ENCODE peak calls at places on chromosome 7, in seven cellular contexts. E is T-helper 1 cell, L is colonic mucosa, R is B cell, K is substantia nigra, A is NCI-H1105, G is transverse colon. F is an unnamed sample.

GRCh38 chr7:55132890-55133551 is 114.2 kb downstream of the EGFR start:
- DNase-seq in K (no peak), R (no peak), L (no peak), A (no peak), E (no peak), G (peak), F (peak)

GRCh38 chr7:157851501-157852067 is 514.8 kb downstream of the DNAJB6 start:
- DNase-seq in K (no peak), A (peak), G (peak), E (peak), L (peak), R (no peak), F (peak)

GRCh38 chr7:155543011-155543881 is 3.1 kb downstream of the CNPY1 start:
- DNase-seq in E (no peak), G (no peak), K (no peak), L (no peak), A (no peak), R (peak), F (no peak)

GRCh38 chr7:36967387-36967786 is 243.1 kb upstream of the AOAH start:
- DNase-seq in R (no peak), K (no peak), A (peak), L (peak), G (peak), E (no peak), F (peak)

GRCh38 chr7:36583318-36583717 is 141.0 kb downstream of the AOAH start:
- DNase-seq in R (peak), A (no peak), L (no peak), K (no peak), G (no peak), E (no peak), F (no peak)

GRCh38 chr7:30225863-30226361 is 58.5 kb upstream of the ZNRF2 start:
- DNase-seq in A (peak), R (peak), E (no peak), L (peak), K (peak), G (peak), F (peak)

GRCh38 chr7:28998110-28998509 is 40.0 kb upstream of the TRIL start:
- DNase-seq in G (no peak), R (no peak), K (no peak), E (no peak), L (no peak), A (no peak), F (no peak)

GRCh38 chr7:149879801-149880738 is 6.3 kb downstream of the ATP6V0E2 start:
- DNase-seq in E (no peak), A (no peak), G (no peak), K (no peak), R (no peak), L (peak), F (no peak)

GRCh38 chr7:121073463-121074099 is 85.1 kb downstream of the CPED1 start:
- DNase-seq in A (no peak), K (no peak), L (no peak), G (no peak), R (no peak), E (no peak), F (no peak)

GRCh38 chr7:117269895-117270294 is 53.0 kb downstream of the WNT2 start:
- DNase-seq in E (no peak), R (no peak), A (no peak), G (no peak), K (no peak), L (no peak), F (no peak)

GRCh38 chr7:38795596-38795995 is 113.4 kb downstream of the VPS41 start:
- DNase-seq in E (no peak), G (no peak), K (no peak), R (no peak), A (no peak), L (no peak), F (no peak)

GRCh38 chr7:1052031-1052818 is 7.9 kb downstream of the GPR146 start:
- DNase-seq in E (no peak), A (no peak), R (no peak), L (no peak), K (no peak), G (no peak), F (no peak)

GRCh38 chr7:2471022-2471329 is 5.2 kb downstream of the GRIFIN start:
- DNase-seq in K (no peak), L (no peak), A (no peak), E (no peak), G (no peak), R (no peak), F (no peak)

GRCh38 chr7:129741743-129742213 is 130.3 kb downstream of the NRF1 start:
- DNase-seq in L (no peak), A (peak), E (no peak), G (no peak), R (no peak), K (no peak), F (no peak)

GRCh38 chr7:47094462-47094861 is 487.4 kb downstream of the TNS3 start:
- DNase-seq in E (no peak), G (no peak), K (no peak), R (no peak), A (no peak), L (no peak), F (no peak)

GRCh38 chr7:149422914-149423285 is 38.0 kb downstream of the ZNF777 start:
- DNase-seq in E (no peak), G (peak), A (no peak), L (peak), K (no peak), R (no peak), F (no peak)

GRCh38 chr7:150961510-150962284 is 16.4 kb downstream of the KCNH2 start:
- DNase-seq in L (no peak), R (no peak), A (no peak), E (no peak), G (no peak), K (no peak), F (no peak)

GRCh38 chr7:110988890-110989501 is 101.9 kb upstream of the LRRN3 start:
- DNase-seq in L (no peak), K (no peak), G (no peak), R (no peak), E (no peak), A (no peak), F (no peak)

GRCh38 chr7:141280100-141280499 is 206.2 kb downstream of the TMEM178B start:
- DNase-seq in K (no peak), A (no peak), L (no peak), E (no peak), G (no peak), R (no peak), F (no peak)

GRCh38 chr7:115356139-115356746 is 434.3 kb downstream of the MDFIC start:
- DNase-seq in L (no peak), G (no peak), E (no peak), A (no peak), K (no peak), R (no peak), F (no peak)

GRCh38 chr7:54615545-54615944 is 73.4 kb downstream of the VSTM2A start:
- DNase-seq in A (no peak), E (no peak), R (no peak), L (no peak), G (no peak), K (no peak), F (no peak)

GRCh38 chr7:41170466-41170865 is 532.4 kb downstream of the INHBA start:
- DNase-seq in K (no peak), R (no peak), A (no peak), G (no peak), E (no peak), L (no peak), F (no peak)

GRCh38 chr7:107505997-107506682 is 36.3 kb downstream of the GPR22 start:
- DNase-seq in G (peak), K (no peak), L (peak), R (no peak), E (no peak), A (peak), F (peak)

GRCh38 chr7:150675714-150676113 is 9.8 kb upstream of the GIMAP2 start:
- DNase-seq in K (no peak), L (no peak), E (no peak), A (no peak), G (no peak), R (no peak), F (no peak)

GRCh38 chr7:4556868-4557620 is 125.1 kb upstream of the FOXK1 start:
- DNase-seq in L (no peak), R (no peak), K (no peak), E (no peak), G (no peak), A (no peak), F (no peak)

GRCh38 chr7:106218546-106218945 is 66.2 kb downstream of the NAMPT start:
- DNase-seq in E (no peak), A (no peak), G (no peak), R (no peak), K (no peak), L (no peak), F (no peak)

GRCh38 chr7:12942599-12942998 is 255.2 kb downstream of the ARL4A start:
- DNase-seq in K (no peak), R (no peak), G (no peak), E (no peak), A (peak), L (peak), F (no peak)

GRCh38 chr7:120033114-120033513 is 239.9 kb upstream of the KCND2 start:
- DNase-seq in K (no peak), R (no peak), G (no peak), A (no peak), L (no peak), E (no peak), F (no peak)

GRCh38 chr7:145986248-145986874 is 130.2 kb upstream of the CNTNAP2 start:
- DNase-seq in E (no peak), R (no peak), G (no peak), K (no peak), A (no peak), L (no peak), F (no peak)

GRCh38 chr7:71221049-71221448 is 89.1 kb downstream of the GALNT17 start:
- DNase-seq in E (no peak), K (no peak), A (no peak), R (no peak), G (no peak), L (no peak), F (no peak)

GRCh38 chr7:38681882-38682281 is 50.7 kb upstream of the AMPH start:
- DNase-seq in R (no peak), K (no peak), L (no peak), E (no peak), G (no peak), A (no peak), F (no peak)

GRCh38 chr7:30682131-30683083 is at the start of gene CRHR2:
- DNase-seq in G (no peak), K (no peak), A (peak), L (no peak), R (no peak), E (no peak), F (no peak)

GRCh38 chr7:129831424-129832058 is 121.2 kb downstream of the UBE2H start:
- DNase-seq in R (no peak), L (no peak), A (no peak), G (no peak), K (no peak), E (no peak), F (no peak)

GRCh38 chr7:73442903-73443542 is 9.4 kb downstream of the FZD9 start:
- DNase-seq in K (no peak), L (no peak), E (no peak), G (no peak), A (no peak), R (no peak), F (no peak)

GRCh38 chr7:107394301-107394700 is 75.6 kb upstream of the GPR22 start:
- DNase-seq in K (no peak), R (no peak), A (no peak), G (no peak), L (no peak), E (no peak), F (no peak)

GRCh38 chr7:7119668-7120208 is 62.6 kb upstream of the C1GALT1 start:
- DNase-seq in E (no peak), L (no peak), K (no peak), R (no peak), G (no peak), A (no peak), F (no peak)

GRCh38 chr7:7972128-7972527 is 3.5 kb downstream of the GLCCI1 start:
- DNase-seq in E (no peak), K (no peak), L (no peak), G (no peak), R (no peak), A (peak), F (no peak)

GRCh38 chr7:138701312-138701923 is at the start of gene SVOPL:
- DNase-seq in A (no peak), E (no peak), G (no peak), K (no peak), R (no peak), L (no peak), F (no peak)

GRCh38 chr7:36286241-36286640 is 103.4 kb upstream of the ANLN start:
- DNase-seq in K (no peak), G (no peak), L (no peak), R (no peak), A (no peak), E (peak), F (no peak)

GRCh38 chr7:23662124-23662982 is 17.6 kb upstream of the FAM221A start:
- DNase-seq in G (no peak), A (no peak), K (no peak), E (no peak), R (no peak), L (no peak), F (no peak)

F was measured in ureter.